ENCODE peak calls at places on chromosomes 12 and 14, in six cellular contexts. D, C, X, F, A and W are unnamed samples.

GRCh38 chr14:102213984-102214658 is 74.4 kb downstream of the WDR20 start:
- DNase-seq in D (no peak), C (no peak), X (no peak), F (no peak), A (no peak), W (no peak)

GRCh38 chr12:24776856-24777255 is 172.0 kb downstream of the BCAT1 start:
- DNase-seq in D (no peak), C (no peak), X (no peak), F (no peak), A (no peak), W (no peak)

GRCh38 chr12:113831486-113831885 is 134.6 kb downstream of the RBM19 start:
- DNase-seq in D (no peak), C (no peak), X (no peak), F (no peak), A (no peak), W (no peak)

GRCh38 chr12:51926718-51927117 is 19.4 kb downstream of the ACVRL1 start:
- DNase-seq in D (peak; percentile 23), C (peak; percentile 38), X (peak; percentile 48), F (no peak), A (no peak), W (peak; percentile 48)

GRCh38 chr12:40996091-40996490 is 192.0 kb upstream of the PDZRN4 start:
- DNase-seq in D (no peak), C (no peak), X (no peak), F (no peak), A (no peak), W (no peak)

GRCh38 chr14:42229976-42230375 is 623.3 kb downstream of the LRFN5 start:
- DNase-seq in D (no peak), C (no peak), X (no peak), F (no peak), A (no peak), W (no peak)

GRCh38 chr14:106691601-106692291 is 1165.4 kb downstream of the TMEM121 start:
- DNase-seq in D (peak; percentile 8), C (no peak), X (peak; percentile 15), F (peak; percentile 39), A (peak; percentile 79), W (no peak)

GRCh38 chr12:68804654-68805591 is 3.1 kb upstream of the MDM2 start:
- DNase-seq in D (peak; percentile 88), C (no peak), X (peak; percentile 15), F (peak; percentile 64), A (no peak), W (no peak)

GRCh38 chr12:95976416-95976832 is 19.7 kb downstream of the HAL start:
- DNase-seq in D (peak; percentile 82), C (peak; percentile 40), X (no peak), F (no peak), A (no peak), W (no peak)

GRCh38 chr12:96140110-96140509 is 54.1 kb upstream of the ELK3 start:
- DNase-seq in D (no peak), C (no peak), X (no peak), F (no peak), A (no peak), W (no peak)

GRCh38 chr12:68641138-68641537 is 30.4 kb downstream of the RAP1B start:
- DNase-seq in D (no peak), C (no peak), X (no peak), F (no peak), A (peak; percentile 72), W (no peak)

GRCh38 chr14:99971929-99972747 is 93.1 kb upstream of the EVL start:
- DNase-seq in D (no peak), C (no peak), X (peak; percentile 19), F (no peak), A (no peak), W (no peak)

GRCh38 chr14:85399196-85399595 is 130.7 kb upstream of the FLRT2 start:
- DNase-seq in D (no peak), C (no peak), X (no peak), F (no peak), A (no peak), W (no peak)

GRCh38 chr14:21015312-21015711 is 9.5 kb downstream of the NDRG2 start:
- DNase-seq in D (no peak), C (no peak), X (no peak), F (no peak), A (no peak), W (no peak)

GRCh38 chr12:56271031-56271430 is 4.3 kb downstream of the COQ10A start:
- DNase-seq in D (no peak), C (no peak), X (peak; percentile 34), F (no peak), A (no peak), W (no peak)

GRCh38 chr12:127509066-127509778 is 757.7 kb upstream of the TMEM132C start:
- DNase-seq in D (no peak), C (no peak), X (no peak), F (no peak), A (no peak), W (no peak)

GRCh38 chr12:55250944-55251343 is 6.5 kb downstream of the OR6C74 start:
- DNase-seq in D (peak; percentile 1), C (no peak), X (no peak), F (no peak), A (no peak), W (no peak)

GRCh38 chr14:28901631-28902030 is 135.0 kb downstream of the FOXG1 start:
- DNase-seq in D (no peak), C (no peak), X (no peak), F (no peak), A (no peak), W (no peak)

GRCh38 chr14:21449899-21450216 is 6.1 kb downstream of the CHD8 start:
- DNase-seq in D (no peak), C (no peak), X (no peak), F (no peak), A (no peak), W (no peak)

GRCh38 chr14:59330455-59330854 is 134.7 kb downstream of the GPR135 start:
- DNase-seq in D (no peak), C (no peak), X (no peak), F (no peak), A (no peak), W (no peak)

GRCh38 chr14:36661506-36662257 is at the start of gene PAX9:
- DNase-seq in D (peak; percentile 39), C (peak; percentile 85), X (peak; percentile 92), F (peak; percentile 96), A (peak; percentile 23), W (peak; percentile 81)

GRCh38 chr12:56487448-56488040 is 417 bp downstream of the GLS2 start:
- DNase-seq in D (peak; percentile 32), C (no peak), X (no peak), F (peak; percentile 83), A (no peak), W (no peak)

DNA sequence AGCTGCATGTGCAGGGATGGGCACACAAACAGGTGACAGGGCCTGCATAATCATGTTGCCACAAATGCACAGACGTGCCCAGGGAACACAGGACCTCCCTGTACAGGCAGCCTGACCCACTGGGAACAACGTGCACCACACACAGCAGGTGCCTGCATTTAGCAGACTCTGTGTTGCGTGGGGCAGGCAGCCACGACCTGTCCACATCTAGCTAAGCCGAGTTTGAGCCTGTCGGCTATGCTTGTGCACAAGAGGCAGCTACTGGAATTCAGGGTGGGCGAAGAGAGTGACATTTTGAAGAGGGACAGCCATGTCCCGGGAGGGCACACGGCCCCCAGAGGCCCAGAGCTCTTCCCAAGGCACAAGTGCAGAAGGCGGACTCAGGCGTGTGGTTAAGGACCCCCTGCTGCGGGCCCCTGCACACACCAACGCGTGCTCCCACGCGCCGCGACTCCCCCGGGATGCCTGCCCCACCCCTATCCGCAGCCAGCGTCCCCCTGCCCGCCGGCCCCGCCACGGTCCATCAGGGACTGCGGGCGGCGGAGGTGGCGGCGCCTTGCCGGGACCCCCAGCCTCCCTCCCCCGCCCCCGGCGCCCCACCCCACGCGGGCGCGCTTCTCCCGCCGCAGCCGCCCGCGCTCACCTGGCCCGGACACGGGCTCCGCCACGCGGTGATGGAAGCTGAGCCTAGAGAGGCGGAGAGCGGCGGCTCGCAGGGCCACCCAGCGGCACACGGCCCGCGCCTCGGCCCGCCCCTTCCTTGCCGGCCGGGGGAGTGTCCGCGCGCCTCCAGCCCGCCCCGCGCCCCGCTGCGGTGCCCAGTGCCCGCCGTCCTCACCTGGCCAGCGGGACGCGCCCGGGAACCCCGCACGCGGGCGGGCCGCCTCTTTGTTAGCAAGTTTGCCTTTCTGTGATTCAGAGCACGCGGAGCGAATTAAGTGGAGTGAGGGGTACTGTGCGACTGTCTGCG is 125.3 kb upstream of the PRMT8 start:
- DNase-seq in D (no peak), C (peak; percentile 44), X (no peak), F (peak; percentile 75), A (no peak), W (no peak)
- TF ChIP-seq ZNF274 in D (no peak), C (no peak), X (no peak), F (no peak), A (no peak), W (no peak)

DNA sequence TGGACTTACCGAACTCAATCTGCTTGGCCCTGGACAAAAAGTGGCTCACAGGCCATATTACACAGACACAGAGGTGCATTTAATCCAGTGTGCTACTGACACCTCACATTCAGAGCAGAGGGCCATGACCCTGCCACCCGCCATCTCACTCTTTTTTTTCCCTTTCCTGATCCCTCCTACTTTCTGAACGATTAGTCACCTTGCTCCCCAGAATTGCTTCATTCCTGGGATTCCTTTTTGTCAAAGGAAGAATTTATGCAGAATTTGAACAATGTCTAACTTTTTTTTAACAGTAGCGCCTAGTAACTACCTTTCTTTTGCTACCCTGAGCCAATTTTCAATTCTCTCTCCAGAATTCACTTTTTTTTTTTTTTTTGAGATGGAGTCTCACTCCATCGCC is 4.6 kb downstream of the PKP2 start:
- DNase-seq in D (peak; percentile 75), C (peak; percentile 91), X (no peak), F (no peak), A (no peak), W (no peak)
- TF ChIP-seq ZNF274 in D (no peak), C (no peak), X (no peak), F (no peak), A (no peak), W (no peak)

DNA sequence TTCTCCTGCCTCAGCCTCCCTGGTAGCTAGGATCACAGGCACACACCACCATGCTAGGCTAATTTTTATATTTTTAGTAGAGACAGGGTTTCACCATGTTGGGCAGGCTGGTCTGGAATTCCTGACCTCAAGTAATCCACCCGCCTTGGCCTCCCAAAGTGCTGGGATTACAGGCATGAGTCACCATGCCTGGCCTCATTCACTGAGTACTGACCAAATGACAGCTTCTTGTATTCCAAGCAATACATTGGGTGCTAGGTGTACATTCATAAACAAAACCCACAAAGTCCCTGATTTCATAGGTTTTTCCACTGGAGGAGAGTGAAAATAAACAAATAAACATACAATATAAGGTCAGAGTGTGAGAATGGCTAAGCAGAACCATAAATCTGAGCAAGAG is 136.3 kb downstream of the HELB start:
- DNase-seq in D (no peak), C (no peak), X (no peak), F (no peak), A (no peak), W (no peak)
- TF ChIP-seq ZNF274 in D (no peak), C (no peak), X (no peak), F (no peak), A (no peak), W (no peak)

DNA sequence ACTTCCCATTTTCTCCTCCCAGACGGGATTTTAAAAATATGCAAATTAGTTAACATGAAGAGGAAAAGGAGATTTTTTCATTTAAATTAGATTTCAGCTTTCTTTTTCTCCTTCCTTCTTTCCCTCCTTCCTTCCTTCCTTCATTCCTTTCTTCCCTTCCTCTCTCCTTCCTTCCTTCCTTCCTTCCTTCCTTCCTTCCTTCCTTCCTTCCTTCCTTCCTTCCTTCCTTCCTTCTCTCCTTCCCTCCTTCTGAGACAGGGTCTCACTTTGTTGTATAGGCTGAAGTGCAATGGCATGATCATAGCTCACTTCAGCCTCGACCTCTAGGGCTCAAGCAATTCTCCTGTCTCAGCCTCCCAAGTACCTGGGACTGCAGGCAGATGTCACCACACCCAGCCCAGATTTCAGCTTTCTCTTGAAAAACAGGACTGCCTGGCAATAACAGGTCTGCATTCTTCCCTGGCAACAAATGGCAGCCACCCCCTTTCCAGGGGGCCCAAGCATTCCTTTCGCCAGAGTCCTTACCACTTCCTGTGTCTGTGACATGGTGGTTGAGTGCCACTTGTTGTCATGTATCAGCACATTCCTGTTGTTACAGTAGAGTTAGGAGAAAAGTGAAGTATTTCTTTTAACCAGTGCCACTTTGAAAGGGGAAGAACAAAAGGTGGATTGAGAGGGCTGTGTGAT is 119.1 kb downstream of the PTPN11 start:
- DNase-seq in D (peak; percentile 56), C (peak; percentile 76), X (no peak), F (no peak), A (no peak), W (peak; percentile 26)
- TF ChIP-seq ZNF274 in D (no peak), C (no peak), X (no peak), F (no peak), A (no peak), W (no peak)